ENCODE peak calls at places on chromosomes 6 and 20, in five cellular contexts. O is prostate gland, J is HepG2, K is heart left ventricle, L is thyroid gland. F is an unnamed sample.

GRCh38 chr6:79570129-79570801 is 33.0 kb upstream of the LCA5 start:
- DNase-seq in O (no peak), J (peak), K (no peak), L (peak), F (peak)

GRCh38 chr6:166341915-166342292 is 441 bp downstream of the SFT2D1 start:
- DNase-seq in O (no peak), J (no peak), K (no peak), L (no peak), F (no peak)

GRCh38 chr6:148457137-148457842 is 114.7 kb downstream of the SASH1 start:
- DNase-seq in O (no peak), J (no peak), K (no peak), L (no peak), F (no peak)

GRCh38 chr6:99064769-99065168 is 117.0 kb upstream of the FBXL4 start:
- DNase-seq in O (no peak), J (no peak), K (no peak), L (no peak), F (no peak)

GRCh38 chr6:25959890-25960531 is 2.6 kb upstream of the TRIM38 start:
- DNase-seq in O (no peak), J (no peak), K (no peak), L (no peak), F (no peak)

GRCh38 chr6:37319856-37320255 is 33.9 kb upstream of the RNF8 start:
- DNase-seq in O (no peak), J (no peak), K (no peak), L (no peak), F (no peak)

GRCh38 chr20:13824459-13824858 is 39.6 kb downstream of the NDUFAF5 start:
- DNase-seq in O (no peak), J (no peak), K (no peak), L (no peak), F (no peak)

GRCh38 chr6:138598562-138599173 is 99.4 kb upstream of the NHSL1 start:
- DNase-seq in O (no peak), J (peak), K (no peak), L (no peak), F (no peak)

DNA sequence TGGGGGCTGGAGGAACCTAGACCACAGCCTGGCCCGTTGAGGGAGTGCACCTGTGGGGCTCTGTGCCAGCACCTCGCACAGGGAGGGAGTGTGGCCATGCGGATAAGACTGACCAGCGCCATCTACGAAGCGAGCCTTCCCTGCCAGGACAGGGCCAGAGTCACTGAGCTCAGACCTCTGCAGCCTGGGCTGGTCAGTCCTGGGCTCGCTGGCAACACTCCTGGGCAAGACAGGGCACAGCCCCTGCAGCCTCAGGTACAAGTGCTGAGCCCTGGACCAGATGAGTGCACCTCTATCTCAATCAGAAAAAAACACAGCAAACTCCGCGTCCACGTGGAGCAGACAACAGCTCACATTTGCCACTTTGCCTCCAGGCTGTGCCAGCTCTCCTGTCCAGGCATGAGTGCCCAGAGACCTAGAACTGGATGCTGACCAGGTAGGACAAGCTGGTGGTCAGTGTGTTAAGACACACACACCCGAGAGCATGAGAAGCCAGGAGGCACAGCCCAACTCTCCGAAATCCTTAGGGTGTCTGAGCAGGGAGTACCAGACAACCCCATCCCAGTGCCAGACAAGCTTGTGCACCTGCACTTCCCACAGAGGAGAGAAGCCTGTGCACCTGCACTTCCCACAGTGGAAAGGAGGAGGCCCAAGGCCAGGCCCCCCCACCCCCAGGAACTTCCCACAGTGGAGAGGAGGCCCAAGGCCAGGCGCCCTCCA is 4.9 kb downstream of the ARFRP1 start:
- DNase-seq in O (no peak), J (no peak), K (peak), L (no peak), F (no peak)
- TF ChIP-seq POLR2A in O (no peak), J (no peak), K (no peak), L (no peak), F (no peak)

DNA sequence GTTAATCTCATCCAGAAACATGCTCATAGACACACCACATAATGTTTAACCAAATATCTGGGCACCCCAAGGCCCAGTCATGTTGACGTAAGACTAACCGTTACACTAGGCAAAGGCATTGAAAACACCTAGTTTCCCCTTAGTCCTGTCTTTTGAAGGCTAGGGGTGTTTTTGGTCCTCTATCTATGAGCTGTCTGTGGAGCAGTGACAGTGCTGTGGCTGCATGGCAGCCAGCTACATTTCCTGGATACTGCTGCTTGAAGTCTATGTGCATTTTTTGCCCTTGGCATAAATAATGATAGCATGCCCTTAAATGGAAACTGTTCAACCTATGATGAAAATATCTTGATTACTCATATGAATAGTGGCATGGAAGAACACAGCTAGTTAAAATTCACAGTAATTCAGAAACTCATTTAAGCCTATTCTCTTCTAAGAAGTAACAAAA is 18.6 kb downstream of the FARS2 start:
- DNase-seq in O (no peak), J (no peak), K (no peak), L (no peak), F (no peak)
- TF ChIP-seq POLR2A in O (no peak), J (no peak), K (no peak), L (no peak), F (no peak)

DNA sequence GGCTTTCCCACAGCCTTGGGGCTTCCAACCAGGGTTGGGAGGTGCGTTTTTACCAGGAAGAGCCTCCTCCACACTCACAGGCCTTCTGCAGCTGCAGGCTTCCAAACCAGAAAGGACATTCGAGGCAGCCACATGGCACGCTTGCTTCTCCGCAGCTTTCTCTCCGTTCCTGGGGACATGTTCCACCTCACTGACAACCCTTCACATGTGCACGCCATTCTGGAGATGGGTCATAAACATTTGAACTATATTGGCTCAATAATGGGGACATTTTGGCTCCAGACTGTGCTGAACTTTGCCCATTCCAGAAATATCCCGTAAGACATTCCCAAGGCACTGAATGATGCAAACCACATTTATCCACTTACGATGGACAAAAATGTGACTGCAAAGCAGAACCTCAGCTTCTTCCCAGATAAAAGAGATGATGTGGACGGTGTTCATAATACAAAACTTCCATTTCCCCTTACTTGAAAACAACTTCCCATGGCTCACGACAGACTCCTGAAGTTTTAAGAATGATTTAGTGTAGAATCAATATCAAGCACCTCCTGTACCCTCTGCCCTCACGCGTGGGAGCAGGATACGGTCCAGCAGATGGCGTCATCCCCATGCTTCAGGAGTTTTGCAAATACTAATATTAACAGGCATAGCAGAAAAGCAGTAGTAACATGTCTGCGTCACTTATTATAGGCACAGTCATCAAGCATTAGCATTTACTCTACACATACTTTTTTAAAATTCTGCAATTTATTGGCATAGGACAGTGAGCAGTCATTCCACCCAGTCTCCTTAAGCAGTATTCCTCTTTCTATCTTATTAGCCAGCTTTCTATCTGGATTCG is 25.4 kb upstream of the FOXF2 start:
- DNase-seq in O (no peak), J (no peak), K (no peak), L (no peak), F (no peak)
- TF ChIP-seq POLR2A in O (no peak), J (no peak), K (no peak), L (no peak), F (no peak)

GRCh38 chr20:50399003-50399916 is 110.9 kb upstream of the PTPN1 start:
- DNase-seq in O (no peak), J (peak), K (peak), L (peak), F (no peak)
- TF ChIP-seq POLR2A in O (no peak), J (peak), K (peak), L (no peak), F (no peak)

GRCh38 chr20:60956194-60956593 is 295.9 kb upstream of the CDH4 start:
- DNase-seq in O (no peak), J (no peak), K (no peak), L (no peak), F (no peak)
- TF ChIP-seq POLR2A in O (no peak), J (no peak), K (no peak), L (no peak), F (no peak)

GRCh38 chr20:17648782-17649730 is 33.0 kb downstream of the RRBP1 start:
- DNase-seq in O (no peak), J (no peak), K (no peak), L (peak), F (no peak)

GRCh38 chr20:17646901-17647301 is 35.1 kb downstream of the RRBP1 start:
- DNase-seq in O (no peak), J (no peak), K (no peak), L (no peak), F (no peak)

GRCh38 chr20:17646209-17646717 is 35.8 kb downstream of the RRBP1 start:
- DNase-seq in O (peak), J (peak), K (no peak), L (no peak), F (no peak)

GRCh38 chr20:17648306-17648646 is 33.8 kb downstream of the RRBP1 start:
- DNase-seq in O (no peak), J (no peak), K (no peak), L (peak), F (no peak)

DNA sequence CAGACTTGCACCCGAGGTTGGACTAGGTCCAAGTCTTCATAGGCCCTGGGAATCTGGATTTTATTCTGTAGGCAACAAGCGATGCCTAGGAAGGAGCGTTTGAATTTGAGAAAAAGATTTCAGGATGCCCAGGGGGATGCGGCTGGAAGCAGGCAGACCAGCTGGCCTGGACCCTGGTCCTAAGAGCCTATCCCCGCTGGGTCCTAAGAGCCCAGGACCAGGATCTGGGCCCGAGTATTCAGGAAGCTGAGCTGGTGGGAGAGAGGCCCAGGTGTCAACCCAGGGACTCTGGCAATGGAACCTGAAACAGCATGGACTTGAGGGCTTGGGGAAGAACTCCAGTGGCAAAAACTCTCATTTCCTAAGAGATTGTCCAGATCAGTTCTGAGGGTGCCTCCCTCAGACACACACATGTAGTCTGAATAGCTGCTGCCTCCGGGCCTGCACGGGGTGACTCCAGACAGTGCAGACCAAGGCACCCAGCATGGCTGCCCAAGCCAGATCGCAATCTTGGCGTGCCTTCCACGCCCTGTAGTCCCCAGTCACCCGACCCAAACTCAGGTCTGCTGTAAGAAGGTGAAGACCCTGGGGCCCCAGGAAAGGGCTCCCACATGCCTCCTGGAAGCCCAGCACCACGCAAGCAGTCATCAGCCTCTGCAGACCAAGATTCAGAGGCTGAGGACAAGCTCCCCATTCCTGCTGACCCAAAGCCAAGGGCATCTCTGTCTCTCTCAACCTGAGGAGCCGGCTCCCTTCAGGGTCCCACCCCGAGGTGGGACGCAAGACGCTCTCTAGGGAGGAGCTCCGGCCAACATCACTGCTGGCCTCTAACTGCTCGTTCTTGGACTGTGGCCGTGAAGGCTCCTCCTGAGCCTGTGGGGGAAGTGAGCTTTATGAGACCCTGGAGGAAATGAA is 34.4 kb downstream of the RRBP1 start:
- DNase-seq in O (no peak), J (no peak), K (no peak), L (no peak), F (no peak)
- TF ChIP-seq POLR2A in O (no peak), J (peak), K (no peak), L (no peak), F (no peak)